ENCODE peak calls at places on chromosomes 6 and 20, in five cellular contexts. F is pancreas, G is Caco-2, K is body of pancreas, B is GM13977. N is an unnamed sample.

GRCh38 chr20:14561733-14562132 is 224.3 kb upstream of the FLRT3 start:
- DNase-seq in F (no peak), G (no peak), K (no peak), B (no peak), N (no peak)

GRCh38 chr6:13524801-13525508 is 37.6 kb upstream of the GFOD1 start:
- DNase-seq in F (no peak), G (no peak), K (no peak), B (no peak), N (no peak)

GRCh38 chr6:54681267-54681666 is 165.3 kb upstream of the FAM83B start:
- DNase-seq in F (no peak), G (no peak), K (no peak), B (no peak), N (no peak)

GRCh38 chr6:17703256-17703694 is 3.5 kb downstream of the NUP153 start:
- DNase-seq in F (no peak), G (no peak), K (no peak), B (no peak), N (no peak)

GRCh38 chr6:144612811-144613210 is 327.7 kb downstream of the UTRN start:
- DNase-seq in F (no peak), G (no peak), K (no peak), B (no peak), N (no peak)

GRCh38 chr6:8170245-8170644 is 67.9 kb upstream of the EEF1E1 start:
- DNase-seq in F (no peak), G (no peak), K (no peak), B (no peak), N (no peak)

GRCh38 chr6:17945111-17945510 is 42.3 kb downstream of the KIF13A start:
- DNase-seq in F (no peak), G (no peak), K (no peak), B (no peak), N (no peak)

GRCh38 chr20:46423882-46424482 is 17.6 kb upstream of the ELMO2 start:
- DNase-seq in F (no peak), G (no peak), K (no peak), B (no peak), N (no peak)

GRCh38 chr6:82363368-82364086 is at the start of gene TPBG:
- DNase-seq in F (peak; percentile 66), G (peak; percentile 68), K (peak; percentile 54), B (peak; percentile 42), N (peak; percentile 77)

GRCh38 chr20:61905781-61906523 is 159.7 kb downstream of the TAF4 start:
- DNase-seq in F (no peak), G (no peak), K (no peak), B (no peak), N (no peak)

GRCh38 chr20:8967641-8968245 is 101.1 kb upstream of the PLCB4 start:
- DNase-seq in F (no peak), G (no peak), K (no peak), B (no peak), N (no peak)

GRCh38 chr6:160455484-160456213 is 107.5 kb downstream of the SLC22A3 start:
- DNase-seq in F (peak; percentile 36), G (peak; percentile 78), K (peak; percentile 58), B (peak; percentile 58), N (peak; percentile 70)

GRCh38 chr6:160137989-160138835 is 16.6 kb downstream of the SLC22A1 start:
- DNase-seq in F (peak; percentile 49), G (peak; percentile 65), K (peak; percentile 71), B (peak; percentile 75), N (peak; percentile 64)

GRCh38 chr6:20583447-20583806 is 49.2 kb downstream of the CDKAL1 start:
- DNase-seq in F (no peak), G (no peak), K (no peak), B (no peak), N (no peak)

GRCh38 chr6:43740321-43740960 is 29.6 kb upstream of the VEGFA start:
- DNase-seq in F (no peak), G (no peak), K (no peak), B (no peak), N (no peak)

GRCh38 chr20:62728028-62728780 is 19.6 kb downstream of the NTSR1 start:
- DNase-seq in F (no peak), G (no peak), K (no peak), B (no peak), N (no peak)

GRCh38 chr20:8209061-8209460 is 77.0 kb downstream of the PLCB1 start:
- DNase-seq in F (no peak), G (no peak), K (no peak), B (peak; percentile 3), N (no peak)

GRCh38 chr20:6766433-6766832 is 1.1 kb upstream of the BMP2 start:
- DNase-seq in F (no peak), G (no peak), K (no peak), B (no peak), N (no peak)

GRCh38 chr20:6768228-6769185 is 1.0 kb downstream of the BMP2 start:
- DNase-seq in F (peak; percentile 55), G (peak; percentile 47), K (peak; percentile 46), B (peak; percentile 17), N (peak; percentile 24)

GRCh38 chr20:6765469-6766058 is 1.9 kb upstream of the BMP2 start:
- DNase-seq in F (no peak), G (peak; percentile 60), K (no peak), B (peak; percentile 42), N (peak; percentile 10)

GRCh38 chr20:6767166-6767535 is 335 bp upstream of the BMP2 start:
- DNase-seq in F (peak; percentile 57), G (no peak), K (no peak), B (no peak), N (no peak)

DNA sequence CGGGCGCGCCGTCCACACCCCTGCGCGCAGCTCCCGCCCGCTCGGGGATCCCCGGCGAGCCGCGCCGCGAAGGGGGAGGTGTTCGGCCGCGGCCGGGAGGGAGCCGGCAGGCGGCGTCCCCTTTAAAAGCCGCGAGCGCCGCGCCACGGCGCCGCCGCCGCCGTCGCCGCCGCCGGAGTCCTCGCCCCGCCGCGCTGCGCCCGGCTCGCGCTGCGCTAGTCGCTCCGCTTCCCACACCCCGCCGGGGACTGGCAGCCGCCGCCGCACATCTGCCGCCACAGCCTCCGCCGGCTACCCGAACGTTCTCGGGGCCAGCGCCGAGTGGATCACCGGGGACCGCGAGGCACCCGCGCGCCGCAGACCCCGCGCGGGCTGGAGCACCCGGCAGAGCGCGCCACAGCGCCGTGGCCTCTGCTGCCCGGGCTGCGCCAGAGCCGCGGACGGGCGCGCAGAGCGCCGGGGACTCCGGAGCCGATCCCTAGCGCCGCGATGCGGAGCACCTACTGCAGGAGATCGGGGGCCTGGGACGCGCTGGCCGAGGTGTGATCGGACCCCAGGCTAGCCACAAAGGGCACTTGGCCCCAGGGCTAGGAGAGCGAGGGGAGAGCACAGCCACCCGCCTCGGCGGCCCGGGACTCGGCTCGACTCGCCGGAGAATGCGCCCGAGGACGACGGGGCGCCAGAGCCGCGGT is at the start of gene BMP2:
- DNase-seq in F (peak; percentile 43), G (peak; percentile 79), K (peak; percentile 62), B (peak; percentile 68), N (peak; percentile 42)
- TF ChIP-seq CTCF in F (no peak), G (no peak), K (peak; percentile 4), B (no peak), N (no peak)

GRCh38 chr20:10225439-10226080 is 6.9 kb downstream of the SNAP25 start:
- DNase-seq in F (no peak), G (peak; percentile 24), K (no peak), B (no peak), N (no peak)
- TF ChIP-seq CTCF in F (no peak), G (peak; percentile 65), K (no peak), B (peak; percentile 24), N (no peak)

GRCh38 chr6:165760803-165761185 is 97.8 kb upstream of the PDE10A start:
- DNase-seq in F (no peak), G (no peak), K (no peak), B (no peak), N (no peak)

GRCh38 chr6:165758441-165758840 is 95.4 kb upstream of the PDE10A start:
- DNase-seq in F (no peak), G (no peak), K (no peak), B (no peak), N (no peak)

GRCh38 chr6:165751486-165751885 is 88.4 kb upstream of the PDE10A start:
- DNase-seq in F (no peak), G (no peak), K (no peak), B (no peak), N (no peak)

GRCh38 chr6:165760126-165760802 is 97.2 kb upstream of the PDE10A start:
- DNase-seq in F (no peak), G (no peak), K (no peak), B (no peak), N (no peak)

GRCh38 chr6:165755583-165755982 is 92.5 kb upstream of the PDE10A start:
- DNase-seq in F (no peak), G (no peak), K (no peak), B (no peak), N (no peak)
- TF ChIP-seq CTCF in F (no peak), G (no peak), K (no peak), B (no peak), N (no peak)

GRCh38 chr6:108568101-108568500 is 7.4 kb downstream of the FOXO3 start:
- DNase-seq in F (no peak), G (no peak), K (no peak), B (no peak), N (no peak)

GRCh38 chr6:108564178-108564577 is 3.5 kb downstream of the FOXO3 start:
- DNase-seq in F (no peak), G (no peak), K (no peak), B (no peak), N (no peak)

GRCh38 chr6:108565091-108565766 is 4.5 kb downstream of the FOXO3 start:
- DNase-seq in F (no peak), G (no peak), K (no peak), B (peak; percentile 58), N (no peak)

GRCh38 chr6:108566406-108566805 is 5.7 kb downstream of the FOXO3 start:
- DNase-seq in F (no peak), G (no peak), K (peak; percentile 35), B (no peak), N (no peak)

DNA sequence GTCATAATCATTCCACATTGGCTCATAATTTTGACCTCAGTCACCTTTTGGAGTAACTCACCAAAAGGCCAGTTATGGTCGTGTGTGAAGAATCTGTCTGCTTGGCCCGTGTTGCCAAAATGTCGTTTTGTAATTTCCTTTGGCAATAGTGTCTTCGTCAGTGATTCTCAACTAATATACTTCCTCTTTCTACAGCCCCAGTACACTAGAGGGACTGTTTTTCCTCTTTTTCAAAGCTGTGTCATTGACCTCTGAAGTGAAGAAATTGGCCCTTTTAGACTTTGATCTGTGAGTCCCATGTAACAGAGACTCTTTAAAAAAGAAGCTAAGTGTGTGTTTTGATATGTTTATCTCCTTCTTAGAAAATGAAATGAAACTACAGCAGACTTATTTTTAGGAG is 5.2 kb downstream of the FOXO3 start:
- DNase-seq in F (no peak), G (peak; percentile 13), K (no peak), B (no peak), N (no peak)
- TF ChIP-seq CTCF in F (no peak), G (peak; percentile 2), K (no peak), B (no peak), N (no peak)

DNA sequence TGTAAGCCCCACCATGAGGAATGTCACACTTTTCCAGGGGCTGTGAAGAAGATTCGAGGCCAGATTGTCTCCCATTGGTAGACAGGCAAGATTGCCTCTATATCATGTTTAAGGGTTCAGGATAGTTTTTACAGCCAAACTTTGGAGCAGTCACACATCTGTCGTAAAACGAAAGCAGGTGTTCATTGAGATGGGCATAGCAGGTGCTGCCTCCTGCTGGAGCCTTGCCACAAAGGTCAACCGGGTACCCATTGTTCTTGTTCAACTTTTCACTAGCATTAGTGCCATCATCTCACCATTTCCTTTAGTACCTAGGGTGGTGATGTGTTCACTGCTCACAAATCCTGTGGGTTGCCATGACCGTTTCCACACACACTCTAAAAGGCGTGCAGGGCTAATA is 198.3 kb downstream of the HTR1B start:
- DNase-seq in F (no peak), G (no peak), K (no peak), B (no peak), N (no peak)
- TF ChIP-seq CTCF in F (no peak), G (no peak), K (no peak), B (no peak), N (no peak)